ENCODE peak calls at places on chromosomes 3 and 15, in nine cellular contexts. I, G, D, N, X, V, L, K and M are unnamed samples. For H3K4me1, the result is how much of the 10 kb centered on the place peaks cover.

GRCh38 chr3:11159421-11159904 is 5.2 kb downstream of the HRH1 start:
- DNase-seq in I (peak), G (no peak), D (peak), N (peak), X (no peak), V (no peak), L (no peak), K (peak), M (no peak)

GRCh38 chr15:77031376-77032050 is 36.6 kb downstream of the PSTPIP1 start:
- DNase-seq in I (peak), G (no peak), D (no peak), N (no peak), X (no peak), V (peak), L (no peak), K (no peak), M (peak)

GRCh38 chr3:14371573-14372474 is 30.6 kb upstream of the SLC6A6 start:
- DNase-seq in I (peak), G (no peak), D (peak), N (peak), X (peak), V (peak), L (no peak), K (peak), M (no peak)

GRCh38 chr15:31296304-31297220 is 30.1 kb upstream of the KLF13 start:
- DNase-seq in I (peak), G (no peak), D (no peak), N (no peak), X (peak), V (peak), L (no peak), K (peak), M (no peak)

GRCh38 chr3:130340766-130341165 is 4.7 kb upstream of the COL6A5 start:
- DNase-seq in I (no peak), G (no peak), D (peak), N (no peak), X (no peak), V (no peak), L (no peak), K (no peak), M (no peak)

GRCh38 chr3:163939926-163940325 is 1138.4 kb downstream of the SI start:
- DNase-seq in I (no peak), G (no peak), D (no peak), N (no peak), X (no peak), V (no peak), L (no peak), K (no peak), M (no peak)

GRCh38 chr15:73956276-73957086 is 30.2 kb downstream of the LOXL1 start:
- DNase-seq in I (peak), G (no peak), D (peak), N (no peak), X (no peak), V (no peak), L (no peak), K (no peak), M (no peak)

GRCh38 chr3:77467702-77468407 is 428.0 kb downstream of the ROBO2 start:
- DNase-seq in I (no peak), G (no peak), D (no peak), N (peak), X (no peak), V (peak), L (no peak), K (peak), M (no peak)

GRCh38 chr15:90029024-90029423 is 27.9 kb downstream of the ZNF710 start:
- DNase-seq in I (no peak), G (no peak), D (no peak), N (no peak), X (no peak), V (no peak), L (no peak), K (no peak), M (no peak)

GRCh38 chr15:32107477-32108080 is 77.3 kb downstream of the CHRNA7 start:
- DNase-seq in I (no peak), G (no peak), D (no peak), N (no peak), X (no peak), V (no peak), L (no peak), K (no peak), M (no peak)

GRCh38 chr3:55629432-55629831 is 142.3 kb upstream of the WNT5A start:
- DNase-seq in I (no peak), G (no peak), D (peak), N (peak), X (no peak), V (peak), L (no peak), K (no peak), M (no peak)

GRCh38 chr15:99564221-99565030 is 1.4 kb upstream of the MEF2A start:
- DNase-seq in I (peak), G (no peak), D (peak), N (peak), X (no peak), V (peak), L (no peak), K (no peak), M (no peak)

GRCh38 chr15:40065166-40065565 is 26.2 kb upstream of the SRP14 start:
- DNase-seq in I (no peak), G (no peak), D (no peak), N (no peak), X (no peak), V (no peak), L (no peak), K (no peak), M (no peak)

GRCh38 chr3:136990826-136991225 is 33.0 kb downstream of the IL20RB start:
- DNase-seq in I (no peak), G (no peak), D (no peak), N (no peak), X (no peak), V (no peak), L (no peak), K (no peak), M (no peak)

GRCh38 chr15:42911058-42911592 is 9.5 kb downstream of the TTBK2 start:
- DNase-seq in I (no peak), G (no peak), D (peak), N (no peak), X (no peak), V (no peak), L (no peak), K (no peak), M (no peak)

GRCh38 chr15:77940548-77940947 is 137.0 kb downstream of the TBC1D2B start:
- DNase-seq in I (no peak), G (no peak), D (no peak), N (no peak), X (no peak), V (no peak), L (no peak), K (no peak), M (no peak)

GRCh38 chr3:139588450-139588849 is 48.9 kb upstream of the RBP1 start:
- DNase-seq in I (no peak), G (no peak), D (no peak), N (no peak), X (no peak), V (peak), L (no peak), K (no peak), M (peak)

GRCh38 chr15:37015025-37015424 is 85.3 kb downstream of the MEIS2 start:
- DNase-seq in I (no peak), G (no peak), D (peak), N (peak), X (no peak), V (no peak), L (no peak), K (no peak), M (no peak)

GRCh38 chr15:49696441-49696840 is 75.6 kb downstream of the DTWD1 start:
- DNase-seq in I (no peak), G (no peak), D (peak), N (no peak), X (no peak), V (no peak), L (no peak), K (no peak), M (no peak)

GRCh38 chr3:156617145-156617544 is 57.2 kb upstream of the TIPARP start:
- DNase-seq in I (no peak), G (no peak), D (no peak), N (no peak), X (no peak), V (no peak), L (no peak), K (no peak), M (no peak)
- H3K4me1 ChIP-seq in I (under half), G (under half), D (under half), N (under half), X (under half), V (under half), L (under half), K (under half), M (under half)

GRCh38 chr15:70100495-70101331 is 3.0 kb upstream of the TLE3 start:
- DNase-seq in I (peak), G (no peak), D (peak), N (peak), X (peak), V (peak), L (peak), K (peak), M (peak)
- H3K4me3 ChIP-seq in I (peak), G (peak), D (peak), N (peak), X (peak), V (peak), L (peak), K (no peak), M (peak)

GRCh38 chr3:141410408-141410807 is 42.1 kb downstream of the ZBTB38 start:
- DNase-seq in I (peak), G (no peak), D (peak), N (peak), X (no peak), V (peak), L (no peak), K (no peak), M (peak)
- H3K4me1 ChIP-seq in I (under half), G (under half), D (under half), N (under half), X (half or more), V (under half), L (half or more), K (under half), M (half or more)

GRCh38 chr3:36941658-36942057 is 3.2 kb downstream of the TRANK1 start:
- DNase-seq in I (no peak), G (no peak), D (peak), N (no peak), X (no peak), V (no peak), L (no peak), K (no peak), M (no peak)
- H3K4me3 ChIP-seq in I (no peak), G (no peak), D (no peak), N (no peak), X (no peak), V (no peak), L (no peak), K (no peak), M (no peak)